ENCODE peak calls at places on chromosomes 7 and 10, in four cellular contexts. D, X, F and R are unnamed samples.

GRCh38 chr10:102509387-102509786 is 5.6 kb downstream of the SUFU start:
- DNase-seq in D (no peak), X (peak), F (no peak), R (no peak)

GRCh38 chr10:100739516-100740368 is 5.6 kb upstream of the PAX2 start:
- DNase-seq in D (no peak), X (no peak), F (no peak), R (peak)

GRCh38 chr7:111312966-111313365 is 222.0 kb downstream of the LRRN3 start:
- DNase-seq in D (no peak), X (peak), F (no peak), R (peak)

GRCh38 chr10:110042181-110042580 is 34.4 kb downstream of the ADD3 start:
- DNase-seq in D (no peak), X (peak), F (no peak), R (no peak)

GRCh38 chr7:93813514-93813913 is 77.0 kb downstream of the TFPI2 start:
- DNase-seq in D (no peak), X (no peak), F (no peak), R (no peak)

GRCh38 chr10:84265378-84265777 is 20.5 kb downstream of the RGR start:
- DNase-seq in D (no peak), X (no peak), F (no peak), R (no peak)

GRCh38 chr10:113168560-113168959 is 218.5 kb downstream of the TCF7L2 start:
- DNase-seq in D (no peak), X (no peak), F (no peak), R (no peak)

GRCh38 chr10:82267960-82268359 is 393.0 kb downstream of the NRG3 start:
- DNase-seq in D (no peak), X (no peak), F (no peak), R (no peak)

GRCh38 chr10:79402951-79403350 is 42.5 kb downstream of the ZCCHC24 start:
- DNase-seq in D (no peak), X (no peak), F (no peak), R (no peak)

GRCh38 chr7:88218836-88219605 is 817 bp downstream of the SRI start:
- DNase-seq in D (no peak), X (peak), F (peak), R (no peak)

GRCh38 chr7:19491821-19492452 is 216.9 kb downstream of the POLR1F start:
- DNase-seq in D (peak), X (peak), F (no peak), R (peak)

GRCh38 chr7:131026297-131027003 is 292.4 kb upstream of the KLF14 start:
- DNase-seq in D (no peak), X (peak), F (no peak), R (no peak)

GRCh38 chr7:40979296-40979695 is 723.6 kb downstream of the INHBA start:
- DNase-seq in D (no peak), X (peak), F (no peak), R (no peak)

GRCh38 chr7:37448057-37448636 is 517 bp downstream of the ELMO1 start:
- DNase-seq in D (no peak), X (no peak), F (no peak), R (no peak)

GRCh38 chr7:17994079-17994478 is 33.6 kb downstream of the PRPS1L1 start:
- DNase-seq in D (no peak), X (no peak), F (no peak), R (no peak)

GRCh38 chr7:35878356-35878755 is 77.5 kb downstream of the SEPTIN7 start:
- DNase-seq in D (no peak), X (peak), F (no peak), R (no peak)

GRCh38 chr10:54983255-54983654 is 182.2 kb upstream of the PCDH15 start:
- DNase-seq in D (no peak), X (no peak), F (no peak), R (no peak)

DNA sequence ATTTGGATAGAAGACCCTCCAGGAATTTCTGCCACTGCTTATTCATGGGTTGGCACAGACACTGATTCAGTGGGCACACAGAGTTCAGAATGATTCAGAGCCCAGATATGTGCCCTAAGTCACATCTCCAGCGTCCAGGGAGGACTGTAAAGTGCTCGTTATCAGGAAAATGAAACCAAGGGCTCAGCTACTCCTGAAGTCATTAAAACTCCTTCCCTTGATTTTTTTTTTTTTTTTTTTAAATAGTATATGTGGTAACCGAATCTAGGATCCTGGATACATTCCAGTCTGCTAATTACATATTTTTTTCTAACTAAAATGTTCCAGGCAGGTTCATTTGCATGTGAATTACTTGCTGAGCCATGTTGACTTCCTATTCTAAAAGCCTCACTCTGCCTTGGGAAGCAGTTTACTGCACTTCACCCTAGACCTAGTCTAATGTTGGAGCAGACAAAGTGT is 34.7 kb downstream of the MET start:
- DNase-seq in D (peak), X (no peak), F (no peak), R (peak)
- TF ChIP-seq CEBPB in D (peak), X (no peak), F (no peak), R (no peak)

DNA sequence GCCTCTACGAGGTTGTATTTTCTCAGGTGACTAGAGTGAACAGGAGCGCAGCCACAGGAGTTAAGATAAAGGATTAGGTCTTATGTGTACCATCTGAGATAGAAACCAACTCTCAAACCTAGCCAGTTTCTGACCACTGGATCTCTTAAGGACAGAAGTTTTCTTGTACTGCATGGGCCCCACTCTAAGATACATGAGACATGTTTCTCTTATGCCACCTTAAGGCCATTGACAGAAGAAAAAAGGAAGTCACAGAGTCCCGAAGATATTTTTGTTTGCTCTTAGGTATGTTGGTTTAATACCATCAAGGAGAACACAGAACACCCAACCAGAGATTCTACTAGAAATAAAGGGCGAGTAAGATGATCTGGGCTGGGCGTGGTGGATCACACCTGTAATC is 335.8 kb downstream of the FRMD4A start:
- DNase-seq in D (no peak), X (no peak), F (no peak), R (no peak)
- TF ChIP-seq CEBPB in D (no peak), X (no peak), F (no peak), R (no peak)

DNA sequence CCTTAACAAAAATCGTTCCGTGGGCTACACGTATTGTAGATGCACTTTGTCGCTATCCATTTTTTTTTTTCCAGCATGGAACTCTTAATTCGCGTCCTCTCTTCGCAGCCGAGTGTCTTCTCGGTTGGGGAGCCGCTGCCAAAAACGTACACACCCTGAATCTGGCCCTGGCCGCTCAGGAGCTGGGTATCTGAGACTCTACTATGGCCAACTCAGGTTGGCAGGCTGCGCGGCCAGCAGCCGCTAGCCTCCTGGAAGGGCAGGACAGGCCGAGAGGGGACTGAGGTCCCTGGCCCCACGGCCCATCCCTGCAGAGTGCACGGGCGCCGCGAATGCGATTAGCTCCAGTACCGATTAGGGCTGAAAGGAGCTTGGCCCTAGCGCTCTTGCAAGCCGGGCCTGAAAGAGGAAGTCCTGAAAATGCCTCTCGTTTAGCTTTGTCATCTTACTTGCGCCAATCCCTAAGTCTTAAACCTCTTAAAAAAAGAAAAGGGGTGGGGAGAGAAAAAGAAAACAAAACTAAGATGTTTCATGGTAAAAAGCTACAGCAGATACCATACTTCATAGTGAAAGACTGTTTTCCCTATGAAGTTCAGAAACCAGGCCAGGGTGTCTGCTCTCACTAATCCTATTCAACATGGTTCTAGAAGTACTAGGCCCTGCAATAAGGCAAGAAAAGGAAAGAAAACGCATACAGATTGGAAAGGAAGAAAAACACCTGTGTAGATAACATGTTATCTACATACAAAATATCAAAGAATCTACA is 113.2 kb upstream of the RHEB start:
- DNase-seq in D (no peak), X (peak), F (peak), R (no peak)
- TF ChIP-seq CEBPB in D (no peak), X (no peak), F (no peak), R (no peak)

GRCh38 chr10:42615419-42615818 is 23.0 kb downstream of the ZNF33B start:
- DNase-seq in D (no peak), X (no peak), F (no peak), R (no peak)
- TF ChIP-seq CEBPB in D (no peak), X (no peak), F (no peak), R (no peak)

GRCh38 chr10:18104223-18104872 is 35.9 kb upstream of the CACNB2 start:
- DNase-seq in D (peak), X (peak), F (peak), R (peak)
- TF ChIP-seq CEBPB in D (no peak), X (no peak), F (no peak), R (no peak)

GRCh38 chr7:142329062-142329788 is 71.4 kb upstream of the PRSS58 start:
- DNase-seq in D (no peak), X (no peak), F (no peak), R (no peak)
- TF ChIP-seq CEBPB in D (no peak), X (no peak), F (no peak), R (no peak)

GRCh38 chr10:88968316-88968882 is 15.8 kb upstream of the ACTA2 start:
- DNase-seq in D (no peak), X (no peak), F (no peak), R (no peak)
- TF ChIP-seq CEBPB in D (no peak), X (no peak), F (no peak), R (no peak)